ENCODE peak calls at places on chromosomes 6 and 20, in four cellular contexts. H, L, R and M are unnamed samples. For H3K4me1, the result is how much of the 10 kb centered on the place peaks cover.

GRCh38 chr6:130879826-130880225 is 52.6 kb downstream of the SMLR1 start:
- DNase-seq in H (no peak), L (no peak), R (peak), M (peak)

GRCh38 chr6:167925011-167925410 is 72.5 kb upstream of the KIF25 start:
- DNase-seq in H (no peak), L (no peak), R (no peak), M (no peak)

GRCh38 chr6:34273242-34273805 is 24.5 kb upstream of the SMIM29 start:
- DNase-seq in H (no peak), L (peak), R (peak), M (peak)

GRCh38 chr6:150297327-150298028 is 71.3 kb upstream of the IYD start:
- DNase-seq in H (no peak), L (no peak), R (no peak), M (peak)

GRCh38 chr20:21280496-21281016 is 22.6 kb upstream of the XRN2 start:
- DNase-seq in H (no peak), L (no peak), R (no peak), M (no peak)

GRCh38 chr20:38392356-38392755 is 42.8 kb downstream of the SNHG17 start:
- DNase-seq in H (no peak), L (no peak), R (no peak), M (no peak)

GRCh38 chr6:122753688-122754056 is 25.8 kb upstream of the FABP7 start:
- DNase-seq in H (no peak), L (no peak), R (no peak), M (no peak)

GRCh38 chr6:82712826-82713225 is 349.2 kb downstream of the TPBG start:
- DNase-seq in H (no peak), L (no peak), R (no peak), M (no peak)

GRCh38 chr6:103672169-103672568 is 1187.5 kb downstream of the HACE1 start:
- DNase-seq in H (no peak), L (no peak), R (peak), M (no peak)

GRCh38 chr20:17909745-17910345 is 58.7 kb downstream of the SNX5 start:
- DNase-seq in H (no peak), L (no peak), R (no peak), M (no peak)

GRCh38 chr6:31113861-31114539 is 600 bp upstream of the PSORS1C1 start:
- DNase-seq in H (peak), L (no peak), R (peak), M (no peak)

GRCh38 chr6:148445620-148446019 is 103.0 kb downstream of the SASH1 start:
- DNase-seq in H (no peak), L (no peak), R (no peak), M (no peak)

GRCh38 chr20:2798814-2799213 is 1.6 kb downstream of the CPXM1 start:
- DNase-seq in H (no peak), L (no peak), R (no peak), M (no peak)

GRCh38 chr6:6328451-6328850 is 8.0 kb upstream of the F13A1 start:
- DNase-seq in H (no peak), L (no peak), R (no peak), M (no peak)

GRCh38 chr6:37713529-37714119 is 15.9 kb upstream of the MDGA1 start:
- DNase-seq in H (no peak), L (no peak), R (no peak), M (no peak)

GRCh38 chr6:30322527-30323501 is 3.9 kb upstream of the TRIM39 start:
- DNase-seq in H (no peak), L (no peak), R (no peak), M (no peak)

GRCh38 chr20:13173201-13173600 is 47.9 kb upstream of the ISM1 start:
- DNase-seq in H (no peak), L (no peak), R (no peak), M (no peak)

GRCh38 chr6:113723182-113723581 is 134.0 kb upstream of the MARCKS start:
- DNase-seq in H (no peak), L (peak), R (no peak), M (no peak)

GRCh38 chr6:118768904-118769325 is 117.5 kb upstream of the CEP85L start:
- DNase-seq in H (no peak), L (no peak), R (no peak), M (no peak)

GRCh38 chr6:7016238-7016637 is 91.5 kb upstream of the RREB1 start:
- DNase-seq in H (no peak), L (no peak), R (no peak), M (no peak)

GRCh38 chr20:57991211-57991841 is 237.1 kb downstream of the ANKRD60 start:
- DNase-seq in H (peak), L (no peak), R (no peak), M (no peak)

GRCh38 chr20:36569847-36570429 is 3.5 kb upstream of the TGIF2 start:
- DNase-seq in H (no peak), L (no peak), R (no peak), M (no peak)

GRCh38 chr20:35269055-35269781 is 8.7 kb downstream of the MMP24OS start:
- DNase-seq in H (peak), L (peak), R (peak), M (peak)

GRCh38 chr6:41976794-41977484 is 35.3 kb upstream of the CCND3 start:
- DNase-seq in H (no peak), L (peak), R (no peak), M (no peak)

GRCh38 chr6:24272148-24272547 is 85.7 kb downstream of the DCDC2 start:
- DNase-seq in H (no peak), L (no peak), R (no peak), M (no peak)

GRCh38 chr6:30685157-30685976 is 1.1 kb downstream of the PPP1R18 start:
- DNase-seq in H (no peak), L (no peak), R (no peak), M (no peak)

GRCh38 chr20:50285376-50286173 is 94.9 kb downstream of the CEBPB start:
- DNase-seq in H (no peak), L (peak), R (no peak), M (peak)

GRCh38 chr20:45445805-45446562 is 23.6 kb upstream of the WFDC2 start:
- DNase-seq in H (no peak), L (no peak), R (peak), M (no peak)

GRCh38 chr20:54111460-54111859 is 41.1 kb upstream of the BCAS1 start:
- DNase-seq in H (no peak), L (no peak), R (no peak), M (no peak)

GRCh38 chr6:43962458-43962857 is 164.8 kb downstream of the MRPL14 start:
- DNase-seq in H (no peak), L (peak), R (no peak), M (no peak)

GRCh38 chr6:77883849-77884248 is 231.0 kb downstream of the MEI4 start:
- DNase-seq in H (no peak), L (no peak), R (no peak), M (no peak)

GRCh38 chr6:20688710-20689500 is 154.6 kb downstream of the CDKAL1 start:
- DNase-seq in H (no peak), L (no peak), R (no peak), M (no peak)

GRCh38 chr6:159826968-159827647 is 27.0 kb downstream of the PNLDC1 start:
- DNase-seq in H (no peak), L (no peak), R (no peak), M (no peak)

GRCh38 chr6:164721460-164721859 is 587.9 kb downstream of the C6orf118 start:
- DNase-seq in H (no peak), L (no peak), R (no peak), M (no peak)
- H3K27ac ChIP-seq in H (no peak), L (no peak), R (no peak), M (no peak)

GRCh38 chr20:61736751-61737310 is 328.9 kb downstream of the TAF4 start:
- DNase-seq in H (peak), L (no peak), R (no peak), M (no peak)

GRCh38 chr20:61739086-61739831 is 326.4 kb downstream of the TAF4 start:
- DNase-seq in H (peak), L (no peak), R (no peak), M (no peak)

GRCh38 chr20:61738601-61739069 is 327.0 kb downstream of the TAF4 start:
- DNase-seq in H (peak), L (no peak), R (no peak), M (no peak)

GRCh38 chr20:61737346-61737745 is 328.3 kb downstream of the TAF4 start:
- DNase-seq in H (peak), L (no peak), R (no peak), M (no peak)

GRCh38 chr20:61737812-61738443 is 327.8 kb downstream of the TAF4 start:
- DNase-seq in H (peak), L (no peak), R (no peak), M (no peak)
- H3K4me3 ChIP-seq in H (no peak), L (no peak), R (no peak), M (no peak)

GRCh38 chr6:156949376-156949775 is 172.2 kb downstream of the ARID1B start:
- DNase-seq in H (no peak), L (no peak), R (no peak), M (no peak)

GRCh38 chr6:156950084-156950483 is 172.9 kb downstream of the ARID1B start:
- DNase-seq in H (no peak), L (no peak), R (no peak), M (no peak)

GRCh38 chr6:156946370-156946936 is 169.3 kb downstream of the ARID1B start:
- DNase-seq in H (no peak), L (no peak), R (no peak), M (no peak)

GRCh38 chr6:156948240-156948639 is 171.1 kb downstream of the ARID1B start:
- DNase-seq in H (no peak), L (no peak), R (no peak), M (no peak)

DNA sequence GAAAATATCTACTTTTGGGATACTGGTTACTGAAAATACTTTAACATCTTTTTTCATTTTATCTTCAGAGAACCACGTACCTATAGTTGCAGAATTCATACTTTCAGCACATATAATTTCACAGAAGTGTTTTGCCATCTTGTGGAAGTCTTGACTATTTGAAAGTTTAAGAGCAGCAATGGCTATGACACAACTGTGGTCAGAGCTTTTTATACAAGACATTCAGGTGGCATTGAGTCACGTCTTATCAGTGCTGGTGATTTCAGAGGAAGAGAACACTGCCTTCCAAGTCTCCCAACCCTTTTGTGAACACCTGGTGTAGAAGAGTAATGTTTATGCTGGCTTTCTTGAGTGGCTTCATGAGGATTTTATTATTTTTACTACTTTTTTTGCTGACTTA is 171.6 kb downstream of the ARID1B start:
- DNase-seq in H (no peak), L (no peak), R (no peak), M (no peak)
- H3K4me1 ChIP-seq in H (under half), L (under half), R (under half), M (under half)

DNA sequence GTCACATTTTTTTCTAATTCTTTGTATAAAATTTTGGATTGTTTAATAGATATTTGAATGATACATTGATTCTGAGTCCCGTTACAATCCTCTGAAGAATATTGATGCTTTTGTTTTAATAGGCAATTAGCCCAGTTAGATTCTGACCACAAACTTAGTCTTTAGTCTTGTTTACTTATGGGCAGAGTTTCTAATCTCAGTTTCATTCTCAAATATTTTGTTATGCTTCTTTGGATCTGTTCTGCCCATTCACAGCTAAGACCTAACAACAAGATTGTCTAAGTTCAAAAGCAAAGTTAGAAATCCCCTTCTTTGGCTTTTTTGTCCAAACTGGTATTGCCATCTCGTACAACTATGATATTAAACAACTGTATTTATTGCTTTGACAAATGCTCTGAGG is 58.0 kb downstream of the TBXT start:
- DNase-seq in H (no peak), L (no peak), R (no peak), M (no peak)
- H3K27ac ChIP-seq in H (no peak), L (no peak), R (no peak), M (no peak)

GRCh38 chr6:28661097-28661713 is 135.5 kb downstream of the GPX5 start:
- DNase-seq in H (no peak), L (no peak), R (no peak), M (no peak)

GRCh38 chr6:28657367-28657755 is 131.7 kb downstream of the GPX5 start:
- DNase-seq in H (no peak), L (no peak), R (no peak), M (no peak)

GRCh38 chr6:28657756-28658465 is 132.2 kb downstream of the GPX5 start:
- DNase-seq in H (no peak), L (peak), R (peak), M (peak)

GRCh38 chr6:28658475-28659249 is 133.0 kb downstream of the GPX5 start:
- DNase-seq in H (no peak), L (no peak), R (peak), M (no peak)

GRCh38 chr6:28659250-28659566 is 133.5 kb downstream of the GPX5 start:
- DNase-seq in H (no peak), L (no peak), R (no peak), M (no peak)
- H3K4me3 ChIP-seq in H (no peak), L (peak), R (peak), M (peak)

GRCh38 chr20:3842332-3842930 is 4.2 kb upstream of the MAVS start:
- DNase-seq in H (no peak), L (no peak), R (no peak), M (no peak)
- H3K4me1 ChIP-seq in H (under half), L (under half), R (under half), M (under half)

DNA sequence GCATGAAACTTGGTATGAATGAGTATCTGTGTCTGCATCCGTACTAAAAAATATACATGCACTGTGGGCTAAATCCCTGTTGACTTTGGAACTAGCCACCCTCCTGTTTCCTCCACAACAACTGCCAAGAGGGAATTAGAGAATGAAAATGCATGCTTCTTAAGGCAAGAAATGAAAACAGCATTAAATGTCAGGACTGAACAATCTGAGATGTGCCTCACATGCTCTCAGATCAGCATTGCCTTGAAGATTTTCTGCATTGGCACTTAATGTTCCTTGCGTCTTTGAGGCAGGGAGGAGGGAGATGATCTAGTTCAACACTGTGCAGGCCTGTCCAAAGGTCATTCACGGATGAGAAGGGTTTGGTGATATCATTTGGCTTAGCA is 47.7 kb upstream of the RIN2 start:
- DNase-seq in H (no peak), L (no peak), R (no peak), M (no peak)
- H3K27ac ChIP-seq in H (no peak), L (no peak), R (no peak), M (no peak)